ENCODE peak calls at places on chromosomes 2 and 18, in four cellular contexts. One of them, this sample, is unnamed.

GRCh38 chr2:18171191-18172139 is 293.0 kb downstream of the KCNS3 start:
- DNase-seq in adipocyte: peak
- DNase-seq in GM12878: no peak
- DNase-seq in colonic mucosa: peak
- DNase-seq in this sample: no peak

GRCh38 chr2:71156531-71156930 is 26.1 kb downstream of the MPHOSPH10 start:
- DNase-seq in adipocyte: peak
- DNase-seq in GM12878: no peak
- DNase-seq in colonic mucosa: no peak
- DNase-seq in this sample: peak

GRCh38 chr2:196123679-196124373 is 47.6 kb downstream of the STK17B start:
- DNase-seq in adipocyte: peak
- DNase-seq in GM12878: no peak
- DNase-seq in colonic mucosa: no peak
- DNase-seq in this sample: no peak

GRCh38 chr2:237879058-237879430 is 19.6 kb downstream of the RAMP1 start:
- DNase-seq in adipocyte: peak
- DNase-seq in GM12878: no peak
- DNase-seq in colonic mucosa: no peak
- DNase-seq in this sample: no peak

GRCh38 chr2:31319391-31320175 is 85.6 kb downstream of the EHD3 start:
- DNase-seq in adipocyte: peak
- DNase-seq in GM12878: peak
- DNase-seq in colonic mucosa: peak
- DNase-seq in this sample: peak

GRCh38 chr2:3454802-3455201 is 64.5 kb downstream of the ADI1 start:
- DNase-seq in adipocyte: no peak
- DNase-seq in GM12878: no peak
- DNase-seq in colonic mucosa: no peak
- DNase-seq in this sample: no peak

GRCh38 chr18:24482826-24483225 is 22.4 kb downstream of the HRH4 start:
- DNase-seq in adipocyte: no peak
- DNase-seq in GM12878: no peak
- DNase-seq in colonic mucosa: no peak
- DNase-seq in this sample: no peak

GRCh38 chr2:8819194-8819593 is 18.2 kb downstream of the KIDINS220 start:
- DNase-seq in adipocyte: peak
- DNase-seq in GM12878: no peak
- DNase-seq in colonic mucosa: no peak
- DNase-seq in this sample: no peak

GRCh38 chr2:173607601-173608311 is 253.1 kb downstream of the CDCA7 start:
- DNase-seq in adipocyte: no peak
- DNase-seq in GM12878: no peak
- DNase-seq in colonic mucosa: peak
- DNase-seq in this sample: no peak

GRCh38 chr2:129329574-129329973 is 649.9 kb upstream of the RAB6C start:
- DNase-seq in adipocyte: no peak
- DNase-seq in GM12878: no peak
- DNase-seq in colonic mucosa: no peak
- DNase-seq in this sample: no peak

GRCh38 chr2:182949572-182950189 is 83.2 kb upstream of the FRZB start:
- DNase-seq in adipocyte: no peak
- DNase-seq in GM12878: no peak
- DNase-seq in colonic mucosa: no peak
- DNase-seq in this sample: no peak

GRCh38 chr2:24616606-24617005 is 125.6 kb downstream of the NCOA1 start:
- DNase-seq in adipocyte: no peak
- DNase-seq in GM12878: no peak
- DNase-seq in colonic mucosa: no peak
- DNase-seq in this sample: no peak

GRCh38 chr2:102636283-102636907 is 17.0 kb downstream of the SLC9A2 start:
- DNase-seq in adipocyte: no peak
- DNase-seq in GM12878: no peak
- DNase-seq in colonic mucosa: peak
- DNase-seq in this sample: no peak

GRCh38 chr2:43008388-43008787 is 216.0 kb upstream of the HAAO start:
- DNase-seq in adipocyte: no peak
- DNase-seq in GM12878: no peak
- DNase-seq in colonic mucosa: no peak
- DNase-seq in this sample: no peak

GRCh38 chr2:219178377-219179175 is 501 bp downstream of the RETREG2 start:
- DNase-seq in adipocyte: peak
- DNase-seq in GM12878: no peak
- DNase-seq in colonic mucosa: peak
- DNase-seq in this sample: peak

GRCh38 chr18:49174478-49174877 is 223.7 kb upstream of the SMAD7 start:
- DNase-seq in adipocyte: peak
- DNase-seq in GM12878: no peak
- DNase-seq in colonic mucosa: no peak
- DNase-seq in this sample: no peak

GRCh38 chr18:74906189-74906588 is 302.8 kb downstream of the PTGR3 start:
- DNase-seq in adipocyte: peak
- DNase-seq in GM12878: no peak
- DNase-seq in colonic mucosa: peak
- DNase-seq in this sample: no peak

DNA sequence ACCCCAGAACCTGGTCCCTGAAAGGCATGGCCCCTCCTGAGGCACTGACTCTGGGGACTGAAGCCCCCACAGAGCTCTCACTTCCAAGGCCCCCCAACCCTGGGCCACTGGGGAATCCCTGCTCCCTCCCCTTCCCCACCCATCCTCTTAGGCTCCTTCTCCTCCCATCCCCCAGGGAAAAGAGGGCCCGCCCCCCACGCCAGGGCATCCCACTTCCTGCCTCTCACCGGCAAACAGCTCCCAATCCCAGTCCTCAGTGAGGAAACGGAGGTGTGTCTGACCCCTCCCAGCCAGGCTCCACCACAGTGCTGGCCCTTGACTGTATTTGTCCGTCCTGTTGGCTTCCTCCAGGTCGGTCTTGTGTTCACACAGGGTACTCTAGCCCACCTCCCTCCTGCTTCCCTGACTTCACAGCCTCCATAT is 35.0 kb upstream of the PTMA start:
- DNase-seq in adipocyte: no peak
- DNase-seq in GM12878: no peak
- DNase-seq in colonic mucosa: peak
- DNase-seq in this sample: no peak
- H3K9ac ChIP-seq in adipocyte: peak
- H3K9ac ChIP-seq in GM12878: peak
- H3K9ac ChIP-seq in colonic mucosa: peak
- H3K9ac ChIP-seq in this sample: no peak

DNA sequence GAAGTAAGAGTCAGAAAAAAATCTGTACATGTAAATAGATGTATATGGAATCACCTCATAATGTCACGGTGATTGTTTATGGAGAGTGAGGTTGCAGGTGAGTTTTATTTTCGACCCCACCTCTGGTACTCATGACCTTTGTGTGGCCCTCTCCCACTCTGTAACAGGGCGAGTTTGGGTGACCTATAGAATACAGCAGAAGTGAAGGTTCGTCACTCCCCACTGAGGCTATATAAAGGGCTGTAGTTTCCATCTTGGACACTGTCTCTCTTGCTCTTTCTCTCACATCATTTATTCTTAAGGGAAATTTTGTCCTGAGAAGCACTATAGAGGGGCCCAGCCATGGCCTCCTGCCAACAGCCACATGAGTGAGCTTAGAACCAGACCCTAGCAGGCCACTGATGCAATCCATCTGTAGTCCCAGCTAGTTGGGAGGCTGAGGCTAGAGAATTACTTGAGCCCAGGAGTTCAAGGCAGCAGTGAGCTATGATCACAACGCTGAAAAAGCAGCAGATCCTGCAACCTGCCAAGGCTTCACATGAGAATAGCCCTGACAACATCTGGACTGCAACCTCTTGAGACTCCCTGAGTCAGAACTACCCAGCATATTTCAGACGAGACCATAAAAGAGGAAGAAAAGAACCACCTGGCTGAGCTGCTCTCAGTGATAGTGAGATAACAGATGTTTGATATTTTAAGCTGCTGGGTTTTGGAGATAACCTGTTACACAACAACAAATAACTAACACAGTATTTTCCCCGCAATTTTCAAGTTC is 74.3 kb upstream of the SLC1A4 start:
- DNase-seq in adipocyte: peak
- DNase-seq in GM12878: peak
- DNase-seq in colonic mucosa: no peak
- DNase-seq in this sample: peak
- H3K9ac ChIP-seq in adipocyte: no peak
- H3K9ac ChIP-seq in GM12878: peak
- H3K9ac ChIP-seq in colonic mucosa: no peak
- H3K9ac ChIP-seq in this sample: peak

DNA sequence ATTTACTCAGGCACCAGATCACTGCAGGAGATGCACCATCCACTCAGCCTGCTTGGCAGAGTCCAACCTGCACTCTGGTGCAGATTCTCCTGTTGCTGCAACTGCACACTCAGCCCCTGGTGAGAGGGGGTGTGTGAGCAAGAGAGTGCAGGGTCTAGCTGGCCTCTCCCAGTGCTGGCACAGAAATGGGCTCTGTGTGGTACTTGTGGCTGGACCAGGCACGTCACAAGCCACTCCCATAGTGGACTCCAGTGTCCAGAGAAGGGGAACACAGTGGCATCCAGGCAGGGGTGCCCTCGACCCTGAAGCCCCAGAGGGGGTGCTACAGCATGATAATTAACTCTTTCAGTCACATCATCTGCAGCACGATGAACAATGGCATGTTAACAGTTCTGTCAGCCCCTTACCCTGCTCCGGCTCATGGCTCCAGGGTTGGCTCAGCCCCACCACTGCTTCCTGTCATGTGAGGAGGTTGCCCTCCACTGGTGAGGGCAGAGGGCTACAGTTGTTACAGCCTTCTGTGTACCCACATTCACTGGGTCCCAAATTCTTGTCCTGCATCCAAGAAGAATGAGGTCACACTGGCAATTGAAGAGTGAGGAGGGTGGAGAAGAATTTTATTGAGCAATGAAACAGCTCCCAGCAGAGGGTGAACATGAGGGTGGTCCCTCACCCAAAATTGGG is 135.7 kb downstream of the EVA1A start:
- DNase-seq in adipocyte: peak
- DNase-seq in GM12878: no peak
- DNase-seq in colonic mucosa: no peak
- DNase-seq in this sample: no peak
- H3K9ac ChIP-seq in adipocyte: no peak
- H3K9ac ChIP-seq in GM12878: no peak
- H3K9ac ChIP-seq in colonic mucosa: no peak
- H3K9ac ChIP-seq in this sample: no peak

DNA sequence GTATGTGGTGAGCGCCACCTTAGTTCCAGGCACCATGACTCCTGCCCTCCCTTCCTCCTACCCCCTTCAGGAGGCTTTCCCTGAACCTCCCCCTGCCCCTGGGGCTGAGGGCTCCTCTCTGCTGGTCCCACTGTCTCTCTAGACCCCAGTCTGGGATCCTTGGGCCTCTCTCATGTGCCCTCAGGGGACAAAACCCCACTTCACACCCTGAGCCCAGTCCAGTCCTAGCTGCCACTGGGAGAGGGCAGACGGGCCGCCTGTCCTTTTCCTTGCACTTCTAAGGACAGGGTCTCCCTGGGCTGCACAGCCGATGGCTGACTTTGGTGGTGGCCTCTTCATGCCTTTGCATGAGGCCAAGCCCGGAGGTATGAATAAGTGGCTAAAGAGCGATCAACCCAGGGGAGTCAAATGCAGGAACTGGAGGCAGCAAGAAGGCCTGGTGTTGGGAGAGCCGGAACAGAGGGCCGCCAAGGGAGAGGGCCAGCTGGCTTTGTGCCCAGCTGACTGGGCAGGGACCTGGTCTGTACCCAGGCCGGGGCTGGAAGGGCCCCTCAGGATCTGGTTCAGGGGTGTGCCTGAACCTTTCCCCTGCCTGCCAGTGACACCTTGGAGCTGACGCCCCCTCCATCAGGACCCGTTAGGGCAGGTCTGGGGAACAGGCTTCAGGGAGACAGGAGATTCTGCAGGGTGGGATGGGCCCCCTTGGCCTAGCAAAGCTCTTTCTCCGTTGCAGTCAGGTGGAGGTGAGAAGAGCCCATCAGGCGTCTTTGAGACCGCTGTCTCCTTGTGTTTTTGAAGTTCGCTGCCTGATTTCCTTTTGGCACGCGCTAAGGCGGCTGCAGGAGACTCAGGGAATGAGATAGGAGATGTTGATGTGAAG is 29.6 kb downstream of the GLI2 start:
- DNase-seq in adipocyte: peak
- DNase-seq in GM12878: no peak
- DNase-seq in colonic mucosa: no peak
- DNase-seq in this sample: no peak
- H3K9ac ChIP-seq in adipocyte: peak
- H3K9ac ChIP-seq in GM12878: no peak
- H3K9ac ChIP-seq in colonic mucosa: peak
- H3K9ac ChIP-seq in this sample: no peak

GRCh38 chr18:35618289-35618688 is 36.7 kb downstream of the GALNT1 start:
- DNase-seq in adipocyte: peak
- DNase-seq in GM12878: no peak
- DNase-seq in colonic mucosa: no peak
- DNase-seq in this sample: no peak
- H3K9ac ChIP-seq in adipocyte: no peak
- H3K9ac ChIP-seq in GM12878: no peak
- H3K9ac ChIP-seq in colonic mucosa: no peak
- H3K9ac ChIP-seq in this sample: no peak

GRCh38 chr18:51162617-51163016 is 34.9 kb downstream of the MEX3C start:
- DNase-seq in adipocyte: no peak
- DNase-seq in GM12878: no peak
- DNase-seq in colonic mucosa: no peak
- DNase-seq in this sample: peak

GRCh38 chr18:51164327-51165290 is 32.9 kb downstream of the MEX3C start:
- DNase-seq in adipocyte: peak
- DNase-seq in GM12878: no peak
- DNase-seq in colonic mucosa: no peak
- DNase-seq in this sample: peak

GRCh38 chr18:51168031-51168742 is 29.3 kb downstream of the MEX3C start:
- DNase-seq in adipocyte: no peak
- DNase-seq in GM12878: no peak
- DNase-seq in colonic mucosa: no peak
- DNase-seq in this sample: no peak

GRCh38 chr18:51163543-51163942 is 33.9 kb downstream of the MEX3C start:
- DNase-seq in adipocyte: no peak
- DNase-seq in GM12878: no peak
- DNase-seq in colonic mucosa: no peak
- DNase-seq in this sample: no peak

GRCh38 chr18:51165296-51165695 is 32.2 kb downstream of the MEX3C start:
- DNase-seq in adipocyte: no peak
- DNase-seq in GM12878: no peak
- DNase-seq in colonic mucosa: no peak
- DNase-seq in this sample: no peak
- H3K9ac ChIP-seq in adipocyte: no peak
- H3K9ac ChIP-seq in GM12878: no peak
- H3K9ac ChIP-seq in colonic mucosa: no peak
- H3K9ac ChIP-seq in this sample: no peak